ENCODE peak calls at places on chromosomes 13 and 19, in ten cellular contexts. R, C, L, S, Q, J, E, B, A and P are unnamed samples.

GRCh38 chr19:39474139-39474620 is 6.5 kb upstream of the TIMM50 start:
- DNase-seq in R (peak), C (no peak), L (peak), S (peak), Q (peak), J (peak), E (no peak), B (peak), A (peak), P (peak)

GRCh38 chr19:8148410-8149231 is 771 bp downstream of the FBN3 start:
- DNase-seq in R (peak), C (no peak), L (no peak), S (no peak), Q (no peak), J (no peak), E (no peak), B (no peak), A (no peak), P (no peak)

GRCh38 chr13:53545340-53545941 is 516.8 kb downstream of the OLFM4 start:
- DNase-seq in R (no peak), C (no peak), L (no peak), S (no peak), Q (no peak), J (no peak), E (no peak), B (no peak), A (no peak), P (no peak)

GRCh38 chr19:30662211-30662861 is 290.2 kb downstream of the ZNF536 start:
- DNase-seq in R (no peak), C (no peak), L (no peak), S (no peak), Q (no peak), J (no peak), E (no peak), B (peak), A (no peak), P (no peak)

GRCh38 chr19:1265611-1266115 is 3.5 kb upstream of the CIRBP start:
- DNase-seq in R (no peak), C (no peak), L (peak), S (no peak), Q (peak), J (no peak), E (peak), B (peak), A (no peak), P (peak)

GRCh38 chr13:94249512-94249911 is 230.0 kb downstream of the DCT start:
- DNase-seq in R (peak), C (peak), L (peak), S (no peak), Q (no peak), J (no peak), E (no peak), B (no peak), A (no peak), P (no peak)

GRCh38 chr19:57327993-57328392 is 7.7 kb downstream of the ZNF543 start:
- DNase-seq in R (no peak), C (no peak), L (no peak), S (no peak), Q (no peak), J (no peak), E (no peak), B (no peak), A (no peak), P (no peak)

GRCh38 chr13:113582841-113583631 is 1.5 kb upstream of the TFDP1 start:
- DNase-seq in R (no peak), C (no peak), L (no peak), S (no peak), Q (no peak), J (no peak), E (no peak), B (no peak), A (no peak), P (no peak)

GRCh38 chr13:47027797-47028437 is 131.1 kb upstream of the HTR2A start:
- DNase-seq in R (no peak), C (no peak), L (no peak), S (no peak), Q (no peak), J (no peak), E (no peak), B (no peak), A (no peak), P (peak)

GRCh38 chr13:38180670-38181069 is 169.0 kb upstream of the UFM1 start:
- DNase-seq in R (no peak), C (no peak), L (no peak), S (no peak), Q (no peak), J (no peak), E (no peak), B (no peak), A (no peak), P (no peak)

GRCh38 chr19:16024266-16025107 is 51.8 kb upstream of the TPM4 start:
- DNase-seq in R (no peak), C (no peak), L (no peak), S (no peak), Q (no peak), J (no peak), E (peak), B (no peak), A (no peak), P (no peak)

GRCh38 chr19:56333506-56333905 is 18.9 kb upstream of the ZSCAN5A start:
- DNase-seq in R (peak), C (peak), L (peak), S (no peak), Q (peak), J (peak), E (no peak), B (peak), A (no peak), P (peak)